ENCODE peak calls at places on chromosomes 7 and 10, in seven cellular contexts. Z is mesendoderm, A is IMR-90, N is H9, B is neuronal stem cell, E is mesenchymal stem cell, W is H1. F is an unnamed sample.

GRCh38 chr7:127831312-127832212 is 179.6 kb downstream of the SND1 start:
- DNase-seq in Z (no peak), A (no peak), N (no peak), B (no peak), E (no peak), W (no peak), F (no peak)

GRCh38 chr10:21292763-21293517 is 232.5 kb downstream of the SKIDA1 start:
- DNase-seq in Z (peak; percentile 98), A (peak; percentile 98), N (peak; percentile 76), B (peak; percentile 70), E (peak; percentile 93), W (no peak), F (peak; percentile 80)

GRCh38 chr10:131676971-131677421 is 223.8 kb upstream of the PPP2R2D start:
- DNase-seq in Z (peak; percentile 92), A (no peak), N (peak; percentile 92), B (peak; percentile 83), E (no peak), W (peak; percentile 70), F (no peak)

GRCh38 chr7:4830176-4830575 is 31.7 kb downstream of the PAPOLB start:
- DNase-seq in Z (peak; percentile 93), A (peak; percentile 57), N (peak; percentile 88), B (peak; percentile 54), E (peak; percentile 64), W (peak; percentile 73), F (peak; percentile 80)

GRCh38 chr7:128233471-128233870 is 7.6 kb upstream of the LEP start:
- DNase-seq in Z (no peak), A (no peak), N (no peak), B (no peak), E (no peak), W (no peak), F (no peak)

GRCh38 chr7:131591674-131592328 is 35.4 kb upstream of the PODXL start:
- DNase-seq in Z (no peak), A (no peak), N (no peak), B (no peak), E (no peak), W (no peak), F (no peak)

GRCh38 chr10:120735773-120736371 is 115.3 kb upstream of the WDR11 start:
- DNase-seq in Z (peak; percentile 35), A (peak; percentile 12), N (no peak), B (no peak), E (no peak), W (no peak), F (peak; percentile 55)

GRCh38 chr7:151231964-151232271 is 365 bp upstream of the CHPF2 start:
- DNase-seq in Z (no peak), A (no peak), N (no peak), B (no peak), E (no peak), W (no peak), F (no peak)

GRCh38 chr7:32670105-32670504 is 174.8 kb downstream of the AVL9 start:
- DNase-seq in Z (peak; percentile 75), A (peak; percentile 45), N (no peak), B (peak; percentile 5), E (peak; percentile 74), W (no peak), F (peak; percentile 12)

GRCh38 chr10:127216786-127217185 is 20.4 kb upstream of the INSYN2A start:
- DNase-seq in Z (no peak), A (peak; percentile 28), N (no peak), B (no peak), E (no peak), W (no peak), F (no peak)

GRCh38 chr7:75762350-75762917 is 9.6 kb downstream of the CCL26 start:
- DNase-seq in Z (peak; percentile 79), A (peak; percentile 77), N (no peak), B (peak; percentile 33), E (peak; percentile 76), W (no peak), F (peak; percentile 43)

GRCh38 chr7:3280445-3280844 is 20.6 kb upstream of the SDK1 start:
- DNase-seq in Z (no peak), A (peak; percentile 42), N (no peak), B (no peak), E (no peak), W (no peak), F (no peak)

GRCh38 chr7:33400214-33400538 is 270.8 kb downstream of the BBS9 start:
- DNase-seq in Z (no peak), A (no peak), N (no peak), B (no peak), E (no peak), W (no peak), F (no peak)

GRCh38 chr7:72793791-72794190 is 34.2 kb downstream of the TYW1B start:
- DNase-seq in Z (no peak), A (no peak), N (no peak), B (no peak), E (no peak), W (no peak), F (peak; percentile 33)

GRCh38 chr10:132652446-132652845 is 114.9 kb downstream of the INPP5A start:
- DNase-seq in Z (no peak), A (no peak), N (no peak), B (no peak), E (no peak), W (no peak), F (no peak)

GRCh38 chr7:1939434-1940401 is 269.6 kb downstream of the ELFN1 start:
- DNase-seq in Z (no peak), A (no peak), N (no peak), B (no peak), E (no peak), W (no peak), F (no peak)

GRCh38 chr10:16644146-16644545 is 122.5 kb upstream of the C1QL3 start:
- DNase-seq in Z (peak; percentile 12), A (peak; percentile 69), N (no peak), B (no peak), E (peak; percentile 56), W (no peak), F (peak; percentile 19)

GRCh38 chr10:50506861-50507573 is 116.7 kb downstream of the SGMS1 start:
- DNase-seq in Z (no peak), A (no peak), N (no peak), B (peak; percentile 12), E (no peak), W (no peak), F (no peak)

GRCh38 chr7:50069613-50070012 is 23.4 kb downstream of the ZPBP start:
- DNase-seq in Z (peak; percentile 30), A (no peak), N (peak; percentile 41), B (no peak), E (no peak), W (no peak), F (peak; percentile 23)

GRCh38 chr10:61663466-61663865 is 737 bp downstream of the CABCOCO1 start:
- DNase-seq in Z (peak; percentile 32), A (no peak), N (no peak), B (no peak), E (peak; percentile 26), W (no peak), F (no peak)
- H3K4me2 ChIP-seq in Z (no peak overlapping the region), A (peak overlapping the region; percentile 46), N (peak overlapping the region; percentile 11), B (no peak overlapping the region), E (no peak overlapping the region), W (no peak overlapping the region), F (no peak overlapping the region)

GRCh38 chr10:99698504-99699080 is 33.3 kb downstream of the COX15 start:
- DNase-seq in Z (no peak), A (no peak), N (no peak), B (no peak), E (no peak), W (no peak), F (no peak)

GRCh38 chr10:99695761-99696160 is 36.2 kb downstream of the COX15 start:
- DNase-seq in Z (no peak), A (peak; percentile 72), N (no peak), B (no peak), E (no peak), W (no peak), F (peak; percentile 10)

GRCh38 chr10:99700649-99701048 is 31.3 kb downstream of the COX15 start:
- DNase-seq in Z (no peak), A (no peak), N (no peak), B (no peak), E (peak; percentile 33), W (no peak), F (no peak)
- H3K27ac ChIP-seq in Z (no peak overlapping the region), A (no peak overlapping the region), N (no peak overlapping the region), B (no peak overlapping the region), E (no peak overlapping the region), W (no peak overlapping the region), F (no peak overlapping the region)

DNA sequence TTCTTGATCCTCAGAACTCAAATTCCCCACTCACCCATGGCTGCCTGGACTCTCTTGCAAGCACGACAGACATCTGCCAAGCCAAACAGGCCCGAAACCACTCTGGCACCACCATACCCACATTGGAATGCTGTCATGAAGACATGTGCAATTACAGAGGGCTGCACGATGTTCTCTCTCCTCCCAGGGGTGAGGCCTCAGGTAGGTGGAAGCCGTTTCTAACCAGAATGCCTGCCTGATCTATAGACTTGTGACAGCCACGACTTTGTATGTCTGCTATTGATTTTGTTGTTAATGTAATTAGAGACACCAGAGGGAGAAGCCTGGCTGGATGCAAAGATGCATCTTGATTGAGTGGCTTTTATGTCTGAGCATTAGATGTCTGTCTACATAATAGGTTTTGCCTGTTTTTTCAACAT is 4.0 kb downstream of the BAMBI start:
- DNase-seq in Z (peak; percentile 40), A (no peak), N (no peak), B (no peak), E (peak; percentile 38), W (no peak), F (no peak)
- H2BK5ac ChIP-seq in Z (no peak overlapping the region), A (no peak overlapping the region), N (no peak overlapping the region), B (no peak overlapping the region), E (no peak overlapping the region), W (no peak overlapping the region), F (no peak overlapping the region)

GRCh38 chr7:120272261-120272895 is 597 bp upstream of the KCND2 start:
- DNase-seq in Z (peak; percentile 78), A (peak; percentile 53), N (peak; percentile 56), B (peak; percentile 26), E (peak; percentile 69), W (no peak), F (peak; percentile 12)
- H3K4me2 ChIP-seq in Z (peak overlapping the region; percentile 96), A (peak overlapping the region; percentile 99), N (peak overlapping the region; percentile 84), B (peak overlapping the region; percentile 99), E (peak overlapping the region; percentile 87), W (peak overlapping the region; percentile 93), F (peak overlapping the region; percentile 73)

DNA sequence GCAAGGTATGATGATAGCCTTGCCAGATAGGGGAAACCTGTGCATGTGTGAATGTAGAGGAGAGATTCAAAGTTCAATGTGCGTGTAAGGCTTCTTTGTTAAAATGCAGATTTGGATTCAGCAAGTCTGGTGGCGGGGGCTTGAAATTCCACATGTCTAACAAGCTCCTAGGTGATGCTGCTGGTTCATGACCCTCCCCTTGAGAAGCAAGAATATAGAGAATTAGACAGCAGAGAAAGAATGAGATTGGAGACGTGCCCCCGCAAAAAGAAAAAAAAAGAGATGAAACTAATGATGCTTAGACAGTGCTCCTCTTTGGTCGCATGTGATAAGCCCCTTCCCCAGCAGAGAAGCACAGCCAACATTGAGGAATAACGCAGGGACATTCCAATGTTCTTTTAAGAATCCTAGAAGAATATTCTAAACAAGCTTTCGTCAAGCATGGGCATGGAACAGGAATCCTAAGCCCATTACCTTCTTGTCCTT is 21.1 kb upstream of the MACC1 start:
- DNase-seq in Z (no peak), A (no peak), N (no peak), B (no peak), E (no peak), W (no peak), F (no peak)
- H3K27ac ChIP-seq in Z (no peak overlapping the region), A (no peak overlapping the region), N (no peak overlapping the region), B (no peak overlapping the region), E (no peak overlapping the region), W (no peak overlapping the region), F (no peak overlapping the region)

GRCh38 chr7:98881561-98882315 is 3.4 kb downstream of the TRRAP start:
- DNase-seq in Z (no peak), A (no peak), N (no peak), B (no peak), E (no peak), W (no peak), F (no peak)
- H2BK5ac ChIP-seq in Z (no peak overlapping the region), A (no peak overlapping the region), N (no peak overlapping the region), B (no peak overlapping the region), E (no peak overlapping the region), W (no peak overlapping the region), F (no peak overlapping the region)

F was measured in trophoblast cell.